ENCODE peak calls at places on chromosome 5, in nine cellular contexts. B is fibroblast of pulmonary artery, S is lower leg skin, G is MM.1S, E is IMR-90, A is AG09309, M is cardiac fibroblast, C is Calu3, O is AG10803. Y is an unnamed sample.

GRCh38 chr5:149921597-149921996 is 23.0 kb downstream of the PDE6A start:
- DNase-seq in G (no peak), S (no peak), E (no peak), O (no peak), B (no peak), M (no peak), C (no peak), A (no peak), Y (no peak)

GRCh38 chr5:150540615-150541396 is 32.9 kb downstream of the NDST1 start:
- DNase-seq in M (peak; percentile 98), S (peak; percentile 81), B (peak; percentile 97), C (no peak), O (peak; percentile 86), G (no peak), A (peak; percentile 86), E (peak; percentile 98), Y (peak; percentile 96)

GRCh38 chr5:122366501-122366900 is 54.5 kb downstream of the SNCAIP start:
- DNase-seq in M (no peak), C (no peak), G (no peak), B (peak; percentile 45), E (peak; percentile 38), O (no peak), S (no peak), A (no peak), Y (no peak)

GRCh38 chr5:16879191-16879590 is 56.9 kb downstream of the MYO10 start:
- DNase-seq in C (no peak), G (no peak), M (no peak), E (no peak), B (no peak), S (no peak), A (no peak), O (no peak), Y (no peak)

GRCh38 chr5:111235635-111236034 is 11.5 kb downstream of the CAMK4 start:
- DNase-seq in E (no peak), G (no peak), B (no peak), O (no peak), C (no peak), M (no peak), S (no peak), A (no peak), Y (no peak)

GRCh38 chr5:109743770-109744212 is 54.1 kb downstream of the MAN2A1 start:
- DNase-seq in E (peak; percentile 95), A (peak; percentile 87), S (no peak), M (peak; percentile 97), B (peak; percentile 80), G (no peak), C (no peak), O (peak; percentile 97), Y (peak; percentile 98)

GRCh38 chr5:176192094-176192721 is 46.0 kb upstream of the SIMC1 start:
- DNase-seq in B (no peak), S (peak; percentile 68), A (no peak), O (no peak), M (no peak), E (no peak), G (no peak), C (no peak), Y (no peak)

GRCh38 chr5:123549256-123549904 is 37.4 kb downstream of the CSNK1G3 start:
- DNase-seq in O (no peak), M (no peak), S (no peak), G (peak; percentile 93), E (no peak), A (no peak), C (no peak), B (no peak), Y (no peak)

GRCh38 chr5:104513194-104513602 is 950.6 kb upstream of the NUDT12 start:
- DNase-seq in O (peak; percentile 6), G (no peak), E (peak; percentile 77), C (no peak), A (no peak), M (peak; percentile 59), B (peak; percentile 39), S (no peak), Y (no peak)

GRCh38 chr5:71899865-71900342 is 180.8 kb downstream of the CARTPT start:
- DNase-seq in C (no peak), B (no peak), E (peak; percentile 65), O (peak; percentile 30), S (no peak), A (peak; percentile 14), M (peak; percentile 40), G (no peak), Y (peak; percentile 85)

GRCh38 chr5:172421-172820 is 18.9 kb upstream of the LRRC14B start:
- DNase-seq in G (no peak), A (no peak), B (no peak), E (no peak), O (no peak), M (no peak), C (no peak), S (peak; percentile 57), Y (no peak)

DNA sequence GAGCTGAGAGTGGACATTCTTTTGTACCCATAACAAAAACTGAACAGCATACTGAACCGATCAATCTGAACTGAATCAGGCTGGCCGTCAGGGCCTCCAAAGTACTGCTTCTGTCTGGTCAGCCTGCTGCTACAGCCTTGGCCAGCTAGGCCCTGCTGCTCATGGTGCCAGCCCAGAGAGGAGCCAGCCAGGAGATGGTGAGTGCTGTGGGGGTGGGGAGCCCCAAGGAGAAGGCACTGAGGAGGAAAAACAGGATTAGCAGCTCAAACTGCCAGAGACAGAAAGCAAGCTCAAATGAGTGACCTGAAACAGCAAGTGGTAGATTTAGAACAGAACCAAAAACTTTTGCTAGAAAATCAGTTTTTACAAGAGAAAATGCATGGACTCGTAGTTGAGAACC is 23.9 kb downstream of the SRP19 start:
- DNase-seq in C (no peak), O (no peak), M (no peak), S (no peak), B (no peak), E (no peak), G (no peak), A (no peak), Y (no peak)
- TF ChIP-seq CTCF in C (no peak), O (no peak), M (no peak), S (no peak), B (no peak), E (no peak), G (no peak), A (no peak), Y (no peak)

DNA sequence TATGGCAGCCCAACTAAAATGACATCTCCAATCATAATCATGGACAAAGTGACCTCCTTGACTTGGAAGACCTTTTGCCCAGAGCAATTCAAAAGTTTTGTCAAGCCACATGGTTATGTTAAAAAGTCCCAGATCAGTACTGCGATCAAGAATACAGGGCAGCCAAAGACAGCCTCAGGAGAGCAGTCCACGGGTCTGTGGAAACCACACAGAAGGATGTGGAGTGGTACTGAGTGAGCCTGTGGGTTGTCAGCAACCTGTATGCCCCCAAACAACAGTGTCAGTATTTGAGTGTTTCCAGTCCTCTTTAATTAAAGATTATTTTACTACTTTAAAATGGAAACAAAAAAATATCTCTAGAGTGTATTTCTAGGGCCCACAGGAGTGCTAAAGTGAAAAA is 345.4 kb upstream of the EFNA5 start:
- DNase-seq in M (no peak), E (no peak), C (no peak), A (no peak), O (no peak), S (no peak), B (no peak), G (no peak), Y (no peak)
- TF ChIP-seq CTCF in M (no peak), E (no peak), C (no peak), A (no peak), O (no peak), S (no peak), B (no peak), G (no peak), Y (no peak)

DNA sequence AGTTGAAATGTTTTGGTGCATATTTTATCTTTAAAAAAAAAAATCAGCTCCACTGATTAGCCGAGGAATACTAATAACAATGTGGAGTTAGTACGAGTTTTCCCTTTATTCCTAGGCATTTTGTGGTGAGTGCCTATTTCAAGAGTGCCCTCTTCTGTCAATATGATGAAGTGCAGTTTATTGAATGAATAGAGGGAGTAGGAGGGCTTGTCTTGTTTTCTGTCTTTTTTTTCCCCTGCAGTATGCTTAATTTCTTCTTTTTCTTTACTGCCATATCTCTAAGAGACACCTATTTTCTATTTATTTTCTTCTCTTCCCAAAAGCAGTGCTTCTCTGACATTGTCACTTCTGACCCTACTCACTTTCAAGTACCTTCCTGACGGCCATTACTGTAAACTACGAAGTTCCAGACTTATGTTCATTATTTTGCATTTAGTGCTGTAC is 169.6 kb upstream of the PITX1 start:
- DNase-seq in C (no peak), A (no peak), B (no peak), M (peak; percentile 43), S (no peak), G (peak; percentile 12), E (no peak), O (no peak), Y (no peak)
- TF ChIP-seq CTCF in C (peak; percentile 52), A (peak; percentile 45), B (peak; percentile 38), M (peak; percentile 51), S (no peak), G (peak; percentile 61), E (peak; percentile 36), O (peak; percentile 49), Y (peak; percentile 69)

DNA sequence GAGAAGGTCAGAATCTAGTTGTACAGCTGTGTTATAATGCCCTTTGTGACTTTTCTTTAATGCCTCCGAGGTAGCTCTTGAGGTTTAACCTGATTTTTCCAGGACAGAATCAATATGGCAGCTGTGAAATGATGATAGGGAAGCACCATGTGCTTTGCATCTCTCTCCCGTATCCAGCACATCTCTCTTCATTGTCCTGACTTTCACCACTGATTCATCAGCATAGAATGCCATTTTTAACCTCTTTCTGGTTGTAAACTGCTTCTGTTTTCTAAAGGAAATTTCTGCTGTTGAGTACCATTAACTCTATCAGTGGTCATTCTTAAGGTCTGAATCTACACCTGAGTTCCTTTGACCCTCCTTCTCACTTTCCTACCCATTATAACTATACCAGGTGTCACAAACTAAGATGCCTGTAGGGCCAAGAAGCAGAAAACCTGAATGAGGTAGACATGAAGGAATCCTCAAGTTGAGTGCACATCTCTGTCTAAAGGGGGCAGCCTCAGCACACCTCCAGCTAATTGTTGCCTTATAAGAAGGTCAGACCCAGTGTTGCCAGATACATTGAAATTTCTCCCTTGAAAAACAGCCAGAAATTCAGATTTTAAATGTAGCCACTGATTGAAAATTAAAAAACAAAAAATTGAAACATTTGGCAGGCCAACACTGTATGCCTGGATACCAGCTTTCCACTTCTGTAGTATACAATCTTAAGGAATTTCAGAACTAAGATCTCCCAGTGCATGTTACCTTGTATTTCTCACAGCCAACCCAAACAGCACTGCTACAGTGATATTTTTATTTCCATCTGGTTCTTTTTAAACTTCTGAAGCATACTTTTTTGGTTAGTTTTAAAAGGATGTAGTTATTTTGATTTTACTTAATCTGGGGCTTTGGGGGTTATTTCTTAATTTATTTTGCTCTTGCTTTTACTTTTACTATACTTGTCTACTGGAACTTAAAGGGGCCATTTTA is 35.8 kb upstream of the TLX3 start:
- DNase-seq in A (no peak), B (peak; percentile 49), C (peak; percentile 36), E (peak; percentile 40), O (peak; percentile 48), M (peak; percentile 54), G (peak; percentile 53), S (no peak), Y (peak; percentile 45)
- TF ChIP-seq CTCF in A (peak; percentile 57), B (peak; percentile 44), C (peak; percentile 49), E (peak; percentile 50), O (peak; percentile 50), M (peak; percentile 46), G (peak; percentile 61), S (no peak), Y (peak; percentile 69)

Y was measured in HFFc6.